ENCODE peak calls at places on chromosomes 16 and 17, in nine cellular contexts. P, B, M, U, E, G, J, L and S are unnamed samples.

GRCh38 chr16:67431077-67431804 is at the start of gene HSD11B2:
- DNase-seq in E (peak), M (peak), U (peak), B (peak), J (no peak), P (no peak), L (peak), G (peak), S (no peak)

GRCh38 chr17:35372846-35373531 is 432 bp downstream of the SLFN11 start:
- DNase-seq in U (no peak), P (peak), L (peak), G (no peak), E (peak), M (no peak), B (no peak), J (no peak), S (no peak)

GRCh38 chr16:56041556-56042140 is 149.6 kb upstream of the GNAO1 start:
- DNase-seq in M (no peak), L (peak), U (no peak), E (no peak), J (no peak), G (peak), B (no peak), P (no peak), S (peak)

GRCh38 chr17:7021993-7022778 is 664 bp upstream of the BCL6B start:
- DNase-seq in L (peak), J (no peak), P (peak), G (no peak), M (no peak), U (peak), E (peak), B (peak), S (no peak)

GRCh38 chr16:1823821-1824220 is 2.8 kb downstream of the HAGH start:
- DNase-seq in E (peak), G (peak), U (no peak), P (peak), L (peak), B (no peak), M (peak), J (no peak), S (no peak)

GRCh38 chr17:72423718-72424117 is 302.9 kb downstream of the SOX9 start:
- DNase-seq in E (no peak), G (no peak), B (no peak), L (no peak), M (no peak), U (no peak), J (no peak), P (no peak), S (no peak)

GRCh38 chr16:66462912-66463311 is 35.8 kb downstream of the BEAN1 start:
- DNase-seq in U (no peak), E (no peak), J (no peak), P (no peak), L (no peak), B (no peak), G (no peak), M (peak), S (no peak)

GRCh38 chr16:12245923-12246290 is 269.4 kb downstream of the SNX29 start:
- DNase-seq in M (no peak), B (no peak), L (no peak), E (no peak), P (no peak), U (no peak), J (no peak), G (no peak), S (no peak)

GRCh38 chr16:9014389-9014788 is 50.7 kb upstream of the USP7 start:
- DNase-seq in M (no peak), B (no peak), J (no peak), G (no peak), L (no peak), U (no peak), E (no peak), P (no peak), S (no peak)

GRCh38 chr16:18936727-18937340 is 10.6 kb upstream of the SMG1 start:
- DNase-seq in G (no peak), M (no peak), E (no peak), L (no peak), P (no peak), U (no peak), B (no peak), J (no peak), S (no peak)

GRCh38 chr17:73434154-73434553 is 122.4 kb upstream of the CDC42EP4 start:
- DNase-seq in J (no peak), L (no peak), E (no peak), M (no peak), U (no peak), B (no peak), P (no peak), G (no peak), S (no peak)

GRCh38 chr16:67013823-67014640 is 14.9 kb upstream of the CBFB start:
- DNase-seq in M (peak), J (peak), G (peak), U (peak), L (peak), P (peak), B (peak), E (peak), S (no peak)

GRCh38 chr17:17795296-17795695 is 41.5 kb downstream of the SREBF1 start:
- DNase-seq in P (no peak), J (no peak), G (no peak), U (no peak), E (no peak), B (no peak), M (no peak), L (no peak), S (no peak)

GRCh38 chr17:71163121-71163812 is 957.6 kb upstream of the SOX9 start:
- DNase-seq in P (no peak), L (no peak), U (no peak), E (no peak), J (no peak), B (no peak), G (no peak), M (peak), S (no peak)

GRCh38 chr17:4942760-4943508 is 2.9 kb downstream of the RNF167 start:
- DNase-seq in L (no peak), U (no peak), G (no peak), J (no peak), E (no peak), M (no peak), P (no peak), B (no peak), S (no peak)

GRCh38 chr16:85699628-85700027 is 10.9 kb upstream of the GINS2 start:
- DNase-seq in E (peak), P (peak), M (peak), B (no peak), J (no peak), L (peak), G (no peak), U (no peak), S (no peak)

GRCh38 chr17:38620551-38621277 is 15.0 kb upstream of the SRCIN1 start:
- DNase-seq in E (no peak), U (no peak), P (no peak), G (peak), L (no peak), B (no peak), M (no peak), J (no peak), S (no peak)

GRCh38 chr17:2949469-2950044 is 113.8 kb downstream of the OR1D5 start:
- DNase-seq in U (no peak), G (no peak), B (no peak), M (peak), L (peak), P (peak), J (no peak), E (peak), S (no peak)